ENCODE peak calls at places on chromosomes 7 and 10, in eight cellular contexts. One of them, this sample, is unnamed.

GRCh38 chr7:36658603-36659516 is 65.4 kb downstream of the AOAH start:
- DNase-seq in A549: peak; percentile 35
- DNase-seq in heart left ventricle: no peak
- DNase-seq in transverse colon: no peak
- DNase-seq in GM12892: no peak
- DNase-seq in sigmoid colon: no peak
- DNase-seq in ovary: no peak
- DNase-seq in stomach: no peak
- DNase-seq in this sample: no peak

GRCh38 chr7:137682596-137682995 is 164.2 kb downstream of the DGKI start:
- DNase-seq in stomach: no peak
- DNase-seq in heart left ventricle: no peak
- DNase-seq in sigmoid colon: no peak
- DNase-seq in GM12892: no peak
- DNase-seq in transverse colon: no peak
- DNase-seq in A549: no peak
- DNase-seq in ovary: no peak
- DNase-seq in this sample: no peak

GRCh38 chr7:91894781-91895480 is 14.4 kb upstream of the MTERF1 start:
- DNase-seq in GM12892: no peak
- DNase-seq in sigmoid colon: no peak
- DNase-seq in heart left ventricle: no peak
- DNase-seq in stomach: no peak
- DNase-seq in ovary: no peak
- DNase-seq in A549: no peak
- DNase-seq in transverse colon: no peak
- DNase-seq in this sample: no peak

GRCh38 chr10:130711072-130711471 is 574.9 kb downstream of the GLRX3 start:
- DNase-seq in stomach: no peak
- DNase-seq in A549: no peak
- DNase-seq in ovary: no peak
- DNase-seq in transverse colon: no peak
- DNase-seq in heart left ventricle: no peak
- DNase-seq in sigmoid colon: no peak
- DNase-seq in GM12892: no peak
- DNase-seq in this sample: no peak

GRCh38 chr7:21305455-21306235 is 122.2 kb upstream of the SP4 start:
- DNase-seq in heart left ventricle: no peak
- DNase-seq in ovary: no peak
- DNase-seq in stomach: no peak
- DNase-seq in sigmoid colon: no peak
- DNase-seq in GM12892: no peak
- DNase-seq in A549: no peak
- DNase-seq in transverse colon: no peak
- DNase-seq in this sample: no peak

GRCh38 chr10:78736926-78737618 is 331.7 kb upstream of the ZMIZ1 start:
- DNase-seq in heart left ventricle: no peak
- DNase-seq in ovary: no peak
- DNase-seq in GM12892: no peak
- DNase-seq in stomach: no peak
- DNase-seq in A549: no peak
- DNase-seq in transverse colon: no peak
- DNase-seq in sigmoid colon: no peak
- DNase-seq in this sample: no peak

GRCh38 chr7:78677391-78677790 is 776.1 kb downstream of the MAGI2 start:
- DNase-seq in transverse colon: no peak
- DNase-seq in stomach: no peak
- DNase-seq in heart left ventricle: no peak
- DNase-seq in A549: no peak
- DNase-seq in sigmoid colon: no peak
- DNase-seq in ovary: no peak
- DNase-seq in GM12892: no peak
- DNase-seq in this sample: no peak

GRCh38 chr10:129390147-129390546 is 76.9 kb upstream of the MGMT start:
- DNase-seq in sigmoid colon: no peak
- DNase-seq in ovary: no peak
- DNase-seq in GM12892: no peak
- DNase-seq in stomach: no peak
- DNase-seq in transverse colon: no peak
- DNase-seq in heart left ventricle: no peak
- DNase-seq in A549: no peak
- DNase-seq in this sample: no peak

GRCh38 chr10:121216721-121217181 is 365.6 kb downstream of the WDR11 start:
- DNase-seq in transverse colon: no peak
- DNase-seq in GM12892: no peak
- DNase-seq in stomach: no peak
- DNase-seq in A549: no peak
- DNase-seq in heart left ventricle: no peak
- DNase-seq in sigmoid colon: peak; percentile 79
- DNase-seq in ovary: peak; percentile 21
- DNase-seq in this sample: no peak

GRCh38 chr7:31106303-31107105 is 54.4 kb downstream of the ADCYAP1R1 start:
- DNase-seq in stomach: no peak
- DNase-seq in transverse colon: no peak
- DNase-seq in ovary: no peak
- DNase-seq in heart left ventricle: no peak
- DNase-seq in GM12892: no peak
- DNase-seq in A549: no peak
- DNase-seq in sigmoid colon: no peak
- DNase-seq in this sample: peak; percentile 3

GRCh38 chr7:25656581-25657026 is 428.3 kb upstream of the NPVF start:
- DNase-seq in ovary: no peak
- DNase-seq in GM12892: no peak
- DNase-seq in sigmoid colon: no peak
- DNase-seq in transverse colon: no peak
- DNase-seq in A549: no peak
- DNase-seq in heart left ventricle: no peak
- DNase-seq in stomach: no peak
- DNase-seq in this sample: no peak

GRCh38 chr7:16422917-16423316 is 1.6 kb upstream of the CRPPA start:
- DNase-seq in transverse colon: no peak
- DNase-seq in sigmoid colon: no peak
- DNase-seq in stomach: no peak
- DNase-seq in GM12892: no peak
- DNase-seq in heart left ventricle: no peak
- DNase-seq in ovary: no peak
- DNase-seq in A549: no peak
- DNase-seq in this sample: no peak

GRCh38 chr7:93194368-93194767 is 31.9 kb downstream of the HEPACAM2 start:
- DNase-seq in sigmoid colon: no peak
- DNase-seq in heart left ventricle: no peak
- DNase-seq in transverse colon: no peak
- DNase-seq in GM12892: no peak
- DNase-seq in A549: no peak
- DNase-seq in stomach: no peak
- DNase-seq in ovary: no peak
- DNase-seq in this sample: no peak

GRCh38 chr7:29167721-29168120 is 21.4 kb upstream of the CPVL start:
- DNase-seq in stomach: no peak
- DNase-seq in A549: no peak
- DNase-seq in transverse colon: no peak
- DNase-seq in GM12892: no peak
- DNase-seq in ovary: no peak
- DNase-seq in sigmoid colon: no peak
- DNase-seq in heart left ventricle: no peak
- DNase-seq in this sample: no peak

GRCh38 chr7:4775281-4776159 is at the start of gene AP5Z1:
- DNase-seq in stomach: peak; percentile 96
- DNase-seq in transverse colon: peak; percentile 96
- DNase-seq in ovary: peak; percentile 95
- DNase-seq in A549: peak; percentile 99
- DNase-seq in GM12892: peak; percentile 99
- DNase-seq in heart left ventricle: peak; percentile 98
- DNase-seq in sigmoid colon: peak; percentile 98
- DNase-seq in this sample: peak; percentile 98
- TF ChIP-seq POLR2A in stomach: peak; percentile 71
- TF ChIP-seq POLR2A in transverse colon: peak; percentile 97
- TF ChIP-seq POLR2A in ovary: peak; percentile 73
- TF ChIP-seq POLR2A in A549: peak; percentile 78
- TF ChIP-seq POLR2A in GM12892: peak; percentile 89
- TF ChIP-seq POLR2A in heart left ventricle: peak; percentile 26
- TF ChIP-seq POLR2A in sigmoid colon: peak; percentile 92
- TF ChIP-seq POLR2A in this sample: peak; percentile 67

DNA sequence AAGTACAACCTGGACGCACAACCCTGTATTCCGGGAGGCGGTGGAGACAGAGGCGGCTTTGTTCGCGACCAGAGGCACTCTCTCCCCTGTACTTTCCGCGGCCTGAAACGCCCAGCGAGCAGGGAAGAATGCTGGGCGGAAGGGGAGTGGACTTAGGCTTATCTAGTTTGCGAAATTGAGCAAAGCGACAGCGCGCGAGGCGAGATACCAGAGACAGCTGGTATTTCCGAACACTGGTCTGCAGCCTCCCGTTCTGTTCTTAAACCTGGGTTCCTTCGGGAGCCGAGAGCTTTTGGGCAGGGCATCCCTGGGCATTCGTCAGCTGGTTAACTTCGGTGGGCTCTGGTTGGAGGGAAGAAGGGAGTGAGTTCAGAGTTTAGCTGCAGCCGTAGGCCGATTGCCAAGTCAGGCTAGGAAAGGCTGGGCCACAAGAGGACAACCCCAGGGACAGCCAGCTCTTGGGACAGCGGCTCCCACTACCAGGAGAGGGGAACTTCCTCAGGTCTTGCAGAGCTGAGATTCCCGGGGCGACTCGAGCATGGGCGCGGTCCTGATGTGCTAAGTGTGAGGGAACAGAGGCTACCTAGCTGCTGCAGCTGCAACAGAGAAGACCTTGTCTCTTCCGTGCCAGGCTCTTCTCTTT is 3.9 kb downstream of the HMX3 start:
- DNase-seq in A549: peak; percentile 22
- DNase-seq in sigmoid colon: peak; percentile 52
- DNase-seq in heart left ventricle: no peak
- DNase-seq in stomach: peak; percentile 58
- DNase-seq in GM12892: no peak
- DNase-seq in ovary: no peak
- DNase-seq in transverse colon: peak; percentile 42
- DNase-seq in this sample: peak; percentile 76
- TF ChIP-seq POLR2A in A549: no peak
- TF ChIP-seq POLR2A in sigmoid colon: no peak
- TF ChIP-seq POLR2A in heart left ventricle: no peak
- TF ChIP-seq POLR2A in stomach: no peak
- TF ChIP-seq POLR2A in GM12892: no peak
- TF ChIP-seq POLR2A in ovary: no peak
- TF ChIP-seq POLR2A in transverse colon: no peak
- TF ChIP-seq POLR2A in this sample: no peak

DNA sequence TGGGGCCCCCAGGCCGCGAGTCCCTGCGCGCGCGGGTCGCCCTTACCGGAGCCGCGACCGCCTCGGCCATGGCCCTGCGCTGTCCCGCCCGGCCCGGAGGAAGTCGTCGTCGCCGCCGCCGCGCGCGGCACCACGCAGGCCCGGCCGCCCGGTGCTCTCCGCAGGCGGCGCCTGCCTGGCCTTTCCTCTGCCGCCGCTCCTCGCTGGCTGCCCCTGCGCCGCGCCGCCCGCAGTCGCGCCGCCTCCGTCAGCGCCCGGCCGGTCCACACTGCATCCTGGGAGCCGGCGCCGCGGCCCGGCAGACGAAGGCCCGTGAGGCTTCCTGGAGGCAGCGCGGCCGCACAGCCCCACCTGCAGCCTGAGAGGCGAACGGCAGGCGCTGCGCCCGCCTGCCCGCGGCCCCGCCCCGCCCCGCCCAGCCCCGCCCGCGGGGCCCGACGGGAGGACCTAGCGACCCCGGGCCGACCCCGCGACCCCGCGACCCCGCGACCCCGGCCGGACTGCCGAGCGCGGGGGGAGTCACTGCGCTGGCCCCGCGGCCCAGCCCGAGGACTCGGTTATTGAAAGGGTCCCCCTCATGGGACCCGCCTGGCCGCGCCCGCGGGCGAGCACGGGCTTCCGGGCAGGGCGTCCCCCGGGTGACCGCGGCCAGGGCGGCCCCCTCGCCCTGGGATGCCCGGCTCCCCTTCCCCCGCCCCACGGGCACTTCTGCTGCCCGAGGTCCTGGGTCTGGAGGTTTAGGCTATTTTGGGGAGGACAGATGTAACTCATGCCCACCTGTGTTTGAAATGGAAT is at the start of gene ZNF746:
- DNase-seq in heart left ventricle: peak; percentile 90
- DNase-seq in stomach: peak; percentile 88
- DNase-seq in transverse colon: peak; percentile 85
- DNase-seq in ovary: peak; percentile 55
- DNase-seq in sigmoid colon: peak; percentile 89
- DNase-seq in GM12892: peak; percentile 88
- DNase-seq in A549: peak; percentile 86
- DNase-seq in this sample: peak; percentile 82
- TF ChIP-seq POLR2A in heart left ventricle: no peak
- TF ChIP-seq POLR2A in stomach: no peak
- TF ChIP-seq POLR2A in transverse colon: no peak
- TF ChIP-seq POLR2A in ovary: peak; percentile 32
- TF ChIP-seq POLR2A in sigmoid colon: no peak
- TF ChIP-seq POLR2A in GM12892: peak; percentile 61
- TF ChIP-seq POLR2A in A549: peak; percentile 58
- TF ChIP-seq POLR2A in this sample: no peak

GRCh38 chr10:110410329-110411046 is 87.2 kb upstream of the DUSP5 start:
- DNase-seq in ovary: no peak
- DNase-seq in transverse colon: peak; percentile 77
- DNase-seq in A549: peak; percentile 96
- DNase-seq in stomach: peak; percentile 76
- DNase-seq in sigmoid colon: no peak
- DNase-seq in heart left ventricle: no peak
- DNase-seq in GM12892: no peak
- DNase-seq in this sample: no peak

GRCh38 chr10:110411047-110411410 is 86.7 kb upstream of the DUSP5 start:
- DNase-seq in GM12892: no peak
- DNase-seq in A549: no peak
- DNase-seq in heart left ventricle: peak; percentile 61
- DNase-seq in stomach: no peak
- DNase-seq in ovary: no peak
- DNase-seq in sigmoid colon: peak; percentile 81
- DNase-seq in transverse colon: no peak
- DNase-seq in this sample: no peak

GRCh38 chr10:110409488-110409887 is 88.2 kb upstream of the DUSP5 start:
- DNase-seq in ovary: no peak
- DNase-seq in GM12892: no peak
- DNase-seq in stomach: no peak
- DNase-seq in A549: no peak
- DNase-seq in heart left ventricle: no peak
- DNase-seq in transverse colon: no peak
- DNase-seq in sigmoid colon: no peak
- DNase-seq in this sample: no peak

GRCh38 chr10:110408943-110409342 is 88.8 kb upstream of the DUSP5 start:
- DNase-seq in transverse colon: no peak
- DNase-seq in stomach: no peak
- DNase-seq in GM12892: no peak
- DNase-seq in heart left ventricle: no peak
- DNase-seq in ovary: no peak
- DNase-seq in sigmoid colon: no peak
- DNase-seq in A549: no peak
- DNase-seq in this sample: no peak

GRCh38 chr10:110409926-110410325 is 87.8 kb upstream of the DUSP5 start:
- DNase-seq in GM12892: no peak
- DNase-seq in stomach: no peak
- DNase-seq in ovary: no peak
- DNase-seq in transverse colon: no peak
- DNase-seq in heart left ventricle: no peak
- DNase-seq in sigmoid colon: no peak
- DNase-seq in A549: no peak
- DNase-seq in this sample: no peak
- TF ChIP-seq POLR2A in GM12892: no peak
- TF ChIP-seq POLR2A in stomach: no peak
- TF ChIP-seq POLR2A in ovary: no peak
- TF ChIP-seq POLR2A in transverse colon: no peak
- TF ChIP-seq POLR2A in heart left ventricle: no peak
- TF ChIP-seq POLR2A in sigmoid colon: no peak
- TF ChIP-seq POLR2A in A549: no peak
- TF ChIP-seq POLR2A in this sample: no peak